ENCODE peak calls at places on chromosomes 7 and 10, in six cellular contexts. One of them, this sample, is unnamed.

GRCh38 chr7:1240296-1240820 is 7.7 kb downstream of the UNCX start:
- DNase-seq in Panc1: no peak
- DNase-seq in fibroblast of lung: no peak
- DNase-seq in CD8-positive, alpha-beta memory T cell: no peak
- DNase-seq in GM23248: no peak
- DNase-seq in gastrocnemius medialis: no peak
- DNase-seq in this sample: no peak

GRCh38 chr10:70616761-70617160 is 14.2 kb upstream of the PRF1 start:
- DNase-seq in GM23248: no peak
- DNase-seq in fibroblast of lung: no peak
- DNase-seq in gastrocnemius medialis: no peak
- DNase-seq in CD8-positive, alpha-beta memory T cell: no peak
- DNase-seq in Panc1: no peak
- DNase-seq in this sample: no peak

GRCh38 chr7:42002654-42003053 is 234.4 kb downstream of the GLI3 start:
- DNase-seq in CD8-positive, alpha-beta memory T cell: no peak
- DNase-seq in Panc1: no peak
- DNase-seq in gastrocnemius medialis: no peak
- DNase-seq in GM23248: no peak
- DNase-seq in fibroblast of lung: peak; percentile 36
- DNase-seq in this sample: peak; percentile 19

GRCh38 chr7:116805100-116805544 is 57.3 kb upstream of the CAPZA2 start:
- DNase-seq in GM23248: peak; percentile 76
- DNase-seq in gastrocnemius medialis: peak; percentile 84
- DNase-seq in Panc1: no peak
- DNase-seq in CD8-positive, alpha-beta memory T cell: no peak
- DNase-seq in fibroblast of lung: peak; percentile 77
- DNase-seq in this sample: peak; percentile 71

GRCh38 chr7:46134385-46134784 is 213.3 kb upstream of the IGFBP3 start:
- DNase-seq in CD8-positive, alpha-beta memory T cell: no peak
- DNase-seq in Panc1: no peak
- DNase-seq in gastrocnemius medialis: no peak
- DNase-seq in fibroblast of lung: no peak
- DNase-seq in GM23248: no peak
- DNase-seq in this sample: no peak

GRCh38 chr10:92641492-92641891 is 48.3 kb upstream of the HHEX start:
- DNase-seq in CD8-positive, alpha-beta memory T cell: no peak
- DNase-seq in fibroblast of lung: no peak
- DNase-seq in Panc1: no peak
- DNase-seq in GM23248: no peak
- DNase-seq in gastrocnemius medialis: no peak
- DNase-seq in this sample: no peak

GRCh38 chr7:43784030-43785001 is 25.8 kb downstream of the BLVRA start:
- DNase-seq in fibroblast of lung: peak; percentile 39
- DNase-seq in gastrocnemius medialis: no peak
- DNase-seq in CD8-positive, alpha-beta memory T cell: no peak
- DNase-seq in GM23248: peak; percentile 31
- DNase-seq in Panc1: no peak
- DNase-seq in this sample: no peak

GRCh38 chr10:120076966-120077706 is 184.6 kb downstream of the SEC23IP start:
- DNase-seq in GM23248: no peak
- DNase-seq in CD8-positive, alpha-beta memory T cell: no peak
- DNase-seq in gastrocnemius medialis: no peak
- DNase-seq in Panc1: no peak
- DNase-seq in fibroblast of lung: no peak
- DNase-seq in this sample: no peak

GRCh38 chr7:129644634-129645230 is 33.2 kb downstream of the NRF1 start:
- DNase-seq in gastrocnemius medialis: no peak
- DNase-seq in GM23248: peak; percentile 74
- DNase-seq in CD8-positive, alpha-beta memory T cell: no peak
- DNase-seq in Panc1: peak; percentile 39
- DNase-seq in fibroblast of lung: peak; percentile 78
- DNase-seq in this sample: no peak

GRCh38 chr10:84460520-84460919 is 132.1 kb downstream of the CCSER2 start:
- DNase-seq in Panc1: no peak
- DNase-seq in fibroblast of lung: no peak
- DNase-seq in GM23248: no peak
- DNase-seq in gastrocnemius medialis: no peak
- DNase-seq in CD8-positive, alpha-beta memory T cell: no peak
- DNase-seq in this sample: no peak

GRCh38 chr7:4621401-4621800 is 60.7 kb upstream of the FOXK1 start:
- DNase-seq in CD8-positive, alpha-beta memory T cell: no peak
- DNase-seq in Panc1: no peak
- DNase-seq in gastrocnemius medialis: no peak
- DNase-seq in GM23248: peak; percentile 27
- DNase-seq in fibroblast of lung: peak; percentile 65
- DNase-seq in this sample: no peak

GRCh38 chr10:86957471-86958108 is at the start of gene MMRN2:
- DNase-seq in CD8-positive, alpha-beta memory T cell: no peak
- DNase-seq in fibroblast of lung: no peak
- DNase-seq in GM23248: no peak
- DNase-seq in Panc1: no peak
- DNase-seq in gastrocnemius medialis: no peak
- DNase-seq in this sample: no peak

GRCh38 chr7:153523320-153524015 is 528.7 kb upstream of the DPP6 start:
- DNase-seq in GM23248: no peak
- DNase-seq in Panc1: no peak
- DNase-seq in CD8-positive, alpha-beta memory T cell: no peak
- DNase-seq in gastrocnemius medialis: no peak
- DNase-seq in fibroblast of lung: no peak
- DNase-seq in this sample: no peak

GRCh38 chr10:42691361-42692120 is 53.2 kb upstream of the ZNF33B start:
- DNase-seq in CD8-positive, alpha-beta memory T cell: no peak
- DNase-seq in Panc1: no peak
- DNase-seq in GM23248: no peak
- DNase-seq in gastrocnemius medialis: no peak
- DNase-seq in fibroblast of lung: no peak
- DNase-seq in this sample: no peak

GRCh38 chr10:71597821-71598498 is 121.6 kb downstream of the C10orf105 start:
- DNase-seq in gastrocnemius medialis: peak; percentile 58
- DNase-seq in fibroblast of lung: peak; percentile 45
- DNase-seq in Panc1: no peak
- DNase-seq in CD8-positive, alpha-beta memory T cell: no peak
- DNase-seq in GM23248: peak; percentile 75
- DNase-seq in this sample: peak; percentile 69

GRCh38 chr7:30789334-30789711 is 18.1 kb downstream of the MINDY4 start:
- DNase-seq in gastrocnemius medialis: no peak
- DNase-seq in fibroblast of lung: peak; percentile 82
- DNase-seq in Panc1: no peak
- DNase-seq in CD8-positive, alpha-beta memory T cell: no peak
- DNase-seq in GM23248: peak; percentile 97
- DNase-seq in this sample: peak; percentile 68

GRCh38 chr7:132574281-132574680 is 2.0 kb downstream of the PLXNA4 start:
- DNase-seq in gastrocnemius medialis: no peak
- DNase-seq in CD8-positive, alpha-beta memory T cell: no peak
- DNase-seq in Panc1: no peak
- DNase-seq in GM23248: no peak
- DNase-seq in fibroblast of lung: no peak
- DNase-seq in this sample: no peak

GRCh38 chr7:54888736-54889082 is 129.7 kb upstream of the SEC61G start:
- DNase-seq in gastrocnemius medialis: no peak
- DNase-seq in Panc1: no peak
- DNase-seq in GM23248: no peak
- DNase-seq in fibroblast of lung: no peak
- DNase-seq in CD8-positive, alpha-beta memory T cell: no peak
- DNase-seq in this sample: no peak

GRCh38 chr10:104076743-104077160 is 8.9 kb downstream of the COL17A1 start:
- DNase-seq in Panc1: no peak
- DNase-seq in GM23248: peak; percentile 12
- DNase-seq in fibroblast of lung: peak; percentile 53
- DNase-seq in CD8-positive, alpha-beta memory T cell: no peak
- DNase-seq in gastrocnemius medialis: no peak
- DNase-seq in this sample: no peak

GRCh38 chr10:31034041-31034918 is 2.6 kb upstream of the ZNF438 start:
- DNase-seq in fibroblast of lung: peak; percentile 97
- DNase-seq in Panc1: no peak
- DNase-seq in CD8-positive, alpha-beta memory T cell: no peak
- DNase-seq in GM23248: peak; percentile 93
- DNase-seq in gastrocnemius medialis: no peak
- DNase-seq in this sample: peak; percentile 19

GRCh38 chr10:33321516-33321915 is 13.0 kb downstream of the NRP1 start:
- DNase-seq in gastrocnemius medialis: no peak
- DNase-seq in GM23248: peak; percentile 56
- DNase-seq in Panc1: no peak
- DNase-seq in CD8-positive, alpha-beta memory T cell: no peak
- DNase-seq in fibroblast of lung: peak; percentile 34
- DNase-seq in this sample: no peak

GRCh38 chr7:56078196-56078595 is 14.1 kb downstream of the SUMF2 start:
- DNase-seq in Panc1: no peak
- DNase-seq in GM23248: no peak
- DNase-seq in CD8-positive, alpha-beta memory T cell: no peak
- DNase-seq in fibroblast of lung: no peak
- DNase-seq in gastrocnemius medialis: no peak
- DNase-seq in this sample: no peak

GRCh38 chr7:56079450-56080185 is 13.1 kb downstream of the PHKG1 start:
- DNase-seq in gastrocnemius medialis: peak; percentile 91
- DNase-seq in fibroblast of lung: peak; percentile 79
- DNase-seq in GM23248: peak; percentile 89
- DNase-seq in CD8-positive, alpha-beta memory T cell: no peak
- DNase-seq in Panc1: no peak
- DNase-seq in this sample: peak; percentile 59

GRCh38 chr7:56077681-56078080 is 13.6 kb downstream of the SUMF2 start:
- DNase-seq in CD8-positive, alpha-beta memory T cell: no peak
- DNase-seq in Panc1: no peak
- DNase-seq in fibroblast of lung: no peak
- DNase-seq in GM23248: no peak
- DNase-seq in gastrocnemius medialis: no peak
- DNase-seq in this sample: no peak

GRCh38 chr7:56074371-56074791 is 10.3 kb downstream of the SUMF2 start:
- DNase-seq in Panc1: no peak
- DNase-seq in GM23248: peak; percentile 88
- DNase-seq in gastrocnemius medialis: peak; percentile 70
- DNase-seq in fibroblast of lung: peak; percentile 77
- DNase-seq in CD8-positive, alpha-beta memory T cell: peak; percentile 49
- DNase-seq in this sample: peak; percentile 80
- H3K36me3 ChIP-seq in Panc1: no peaks in the 10 kb centered on the region
- H3K36me3 ChIP-seq in GM23248: peaks cover 6% of the 10 kb centered on the region
- H3K36me3 ChIP-seq in gastrocnemius medialis: peaks cover 35% of the 10 kb centered on the region
- H3K36me3 ChIP-seq in fibroblast of lung: peaks cover 8% of the 10 kb centered on the region
- H3K36me3 ChIP-seq in CD8-positive, alpha-beta memory T cell: peaks cover 4% of the 10 kb centered on the region
- H3K36me3 ChIP-seq in this sample: peaks cover 30% of the 10 kb centered on the region

DNA sequence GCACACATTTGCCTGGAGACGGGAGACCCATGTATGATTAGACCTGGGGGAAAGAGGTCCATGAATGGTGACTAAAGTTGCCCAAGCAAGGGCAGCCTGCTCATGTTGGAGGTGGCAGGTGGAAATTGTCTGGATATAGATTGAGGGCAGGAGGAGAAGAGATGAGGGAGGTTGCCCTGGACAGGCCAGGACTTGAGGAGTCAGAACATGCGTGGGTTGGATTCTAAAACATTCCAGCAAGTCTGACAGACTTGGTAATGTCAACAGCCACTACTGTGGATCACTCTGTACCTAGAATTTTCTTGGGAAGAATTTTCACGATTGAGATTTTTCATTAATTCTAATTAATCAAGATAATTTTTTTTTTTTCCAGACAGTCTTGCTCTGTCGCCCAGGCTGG is 19.1 kb upstream of the SVOPL start:
- DNase-seq in GM23248: peak; percentile 61
- DNase-seq in fibroblast of lung: no peak
- DNase-seq in Panc1: no peak
- DNase-seq in CD8-positive, alpha-beta memory T cell: no peak
- DNase-seq in gastrocnemius medialis: no peak
- DNase-seq in this sample: no peak
- H3K4me3 ChIP-seq in GM23248: no peak overlapping the region
- H3K4me3 ChIP-seq in fibroblast of lung: no peak overlapping the region
- H3K4me3 ChIP-seq in Panc1: no peak overlapping the region
- H3K4me3 ChIP-seq in CD8-positive, alpha-beta memory T cell: no peak overlapping the region
- H3K4me3 ChIP-seq in gastrocnemius medialis: no peak overlapping the region
- H3K4me3 ChIP-seq in this sample: no peak overlapping the region

GRCh38 chr10:96687317-96688012 is 32.8 kb downstream of the PIK3AP1 start:
- DNase-seq in CD8-positive, alpha-beta memory T cell: no peak
- DNase-seq in Panc1: no peak
- DNase-seq in fibroblast of lung: no peak
- DNase-seq in gastrocnemius medialis: no peak
- DNase-seq in GM23248: no peak
- DNase-seq in this sample: no peak

GRCh38 chr10:96683710-96684109 is 36.6 kb downstream of the PIK3AP1 start:
- DNase-seq in gastrocnemius medialis: no peak
- DNase-seq in GM23248: no peak
- DNase-seq in CD8-positive, alpha-beta memory T cell: no peak
- DNase-seq in fibroblast of lung: no peak
- DNase-seq in Panc1: no peak
- DNase-seq in this sample: no peak

GRCh38 chr10:96688789-96689188 is 31.5 kb downstream of the PIK3AP1 start:
- DNase-seq in fibroblast of lung: no peak
- DNase-seq in GM23248: no peak
- DNase-seq in Panc1: no peak
- DNase-seq in gastrocnemius medialis: no peak
- DNase-seq in CD8-positive, alpha-beta memory T cell: no peak
- DNase-seq in this sample: no peak

GRCh38 chr10:96685297-96685696 is 35.0 kb downstream of the PIK3AP1 start:
- DNase-seq in CD8-positive, alpha-beta memory T cell: no peak
- DNase-seq in Panc1: no peak
- DNase-seq in gastrocnemius medialis: no peak
- DNase-seq in GM23248: peak; percentile 14
- DNase-seq in fibroblast of lung: no peak
- DNase-seq in this sample: no peak

GRCh38 chr10:96686514-96686913 is 33.8 kb downstream of the PIK3AP1 start:
- DNase-seq in CD8-positive, alpha-beta memory T cell: no peak
- DNase-seq in gastrocnemius medialis: no peak
- DNase-seq in Panc1: no peak
- DNase-seq in GM23248: no peak
- DNase-seq in fibroblast of lung: no peak
- DNase-seq in this sample: no peak
- H3K36me3 ChIP-seq in CD8-positive, alpha-beta memory T cell: no peaks in the 10 kb centered on the region
- H3K36me3 ChIP-seq in gastrocnemius medialis: no peaks in the 10 kb centered on the region
- H3K36me3 ChIP-seq in Panc1: no peaks in the 10 kb centered on the region
- H3K36me3 ChIP-seq in GM23248: no peaks in the 10 kb centered on the region
- H3K36me3 ChIP-seq in fibroblast of lung: no peaks in the 10 kb centered on the region
- H3K36me3 ChIP-seq in this sample: no peaks in the 10 kb centered on the region

GRCh38 chr10:132328738-132329137 is 3.3 kb upstream of the LRRC27 start:
- DNase-seq in GM23248: peak; percentile 23
- DNase-seq in Panc1: no peak
- DNase-seq in fibroblast of lung: no peak
- DNase-seq in gastrocnemius medialis: no peak
- DNase-seq in CD8-positive, alpha-beta memory T cell: no peak
- DNase-seq in this sample: peak; percentile 44
- H3K4me3 ChIP-seq in GM23248: peak overlapping the region; percentile 99
- H3K4me3 ChIP-seq in Panc1: peak overlapping the region; percentile 98
- H3K4me3 ChIP-seq in fibroblast of lung: no peak overlapping the region
- H3K4me3 ChIP-seq in gastrocnemius medialis: no peak overlapping the region
- H3K4me3 ChIP-seq in CD8-positive, alpha-beta memory T cell: no peak overlapping the region
- H3K4me3 ChIP-seq in this sample: peak overlapping the region; percentile 99

DNA sequence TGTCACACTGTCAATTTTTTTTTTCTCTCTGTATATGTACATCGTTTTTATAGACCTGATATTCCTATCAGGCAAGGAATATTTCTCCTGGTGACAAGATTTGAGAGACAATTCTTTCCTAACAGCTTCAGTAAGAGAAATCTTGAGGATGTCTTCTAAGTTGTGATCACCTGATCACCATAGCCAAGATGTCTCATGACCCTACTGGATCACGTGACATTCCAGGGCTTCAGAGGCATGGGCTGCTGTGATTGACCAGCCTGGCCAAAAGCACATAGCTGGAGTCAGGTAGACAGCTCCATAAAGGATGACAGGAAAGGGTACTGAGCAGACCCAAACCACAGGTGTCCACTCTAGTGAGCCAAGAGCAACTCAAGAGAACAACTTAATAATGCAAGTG is 444.9 kb downstream of the SORCS3 start:
- DNase-seq in gastrocnemius medialis: no peak
- DNase-seq in fibroblast of lung: no peak
- DNase-seq in Panc1: no peak
- DNase-seq in GM23248: no peak
- DNase-seq in CD8-positive, alpha-beta memory T cell: no peak
- DNase-seq in this sample: no peak
- H3K36me3 ChIP-seq in gastrocnemius medialis: no peaks in the 10 kb centered on the region
- H3K36me3 ChIP-seq in fibroblast of lung: no peaks in the 10 kb centered on the region
- H3K36me3 ChIP-seq in Panc1: no peaks in the 10 kb centered on the region
- H3K36me3 ChIP-seq in GM23248: no peaks in the 10 kb centered on the region
- H3K36me3 ChIP-seq in CD8-positive, alpha-beta memory T cell: no peaks in the 10 kb centered on the region
- H3K36me3 ChIP-seq in this sample: no peaks in the 10 kb centered on the region

GRCh38 chr10:17025444-17026295 is 103.9 kb downstream of the CUBN start:
- DNase-seq in gastrocnemius medialis: no peak
- DNase-seq in GM23248: peak; percentile 100
- DNase-seq in Panc1: no peak
- DNase-seq in fibroblast of lung: peak; percentile 93
- DNase-seq in CD8-positive, alpha-beta memory T cell: peak; percentile 26
- DNase-seq in this sample: peak; percentile 83
- H3K4me3 ChIP-seq in gastrocnemius medialis: no peak overlapping the region
- H3K4me3 ChIP-seq in GM23248: peak overlapping the region; percentile 32
- H3K4me3 ChIP-seq in Panc1: no peak overlapping the region
- H3K4me3 ChIP-seq in fibroblast of lung: no peak overlapping the region
- H3K4me3 ChIP-seq in CD8-positive, alpha-beta memory T cell: no peak overlapping the region
- H3K4me3 ChIP-seq in this sample: no peak overlapping the region